ENCODE peak calls at places on chromosomes 4 and X, in five cellular contexts. One of them, this sample, is unnamed.

GRCh38 chrX:114071412-114071811 is 512.5 kb upstream of the HTR2C start:
- DNase-seq in sigmoid colon: no peak
- DNase-seq in tibial nerve: no peak
- DNase-seq in breast epithelium: no peak
- DNase-seq in A549: no peak
- DNase-seq in this sample: no peak

GRCh38 chr4:45663495-45664148 is 460.2 kb downstream of the GABRG1 start:
- DNase-seq in sigmoid colon: no peak
- DNase-seq in tibial nerve: no peak
- DNase-seq in breast epithelium: no peak
- DNase-seq in A549: no peak
- DNase-seq in this sample: no peak

GRCh38 chrX:115948018-115948923 is 222.3 kb upstream of the AGTR2 start:
- DNase-seq in sigmoid colon: no peak
- DNase-seq in tibial nerve: no peak
- DNase-seq in breast epithelium: no peak
- DNase-seq in A549: no peak
- DNase-seq in this sample: peak; percentile 36

GRCh38 chrX:80334583-80334982 is 85.7 kb upstream of the TENT5D start:
- DNase-seq in sigmoid colon: no peak
- DNase-seq in tibial nerve: no peak
- DNase-seq in breast epithelium: no peak
- DNase-seq in A549: no peak
- DNase-seq in this sample: no peak

GRCh38 chr4:10082459-10083272 is 33.9 kb downstream of the WDR1 start:
- DNase-seq in sigmoid colon: peak; percentile 55
- DNase-seq in tibial nerve: no peak
- DNase-seq in breast epithelium: no peak
- DNase-seq in A549: no peak
- DNase-seq in this sample: peak; percentile 9

GRCh38 chr4:139599594-139600374 is 43.8 kb upstream of the SETD7 start:
- DNase-seq in sigmoid colon: no peak
- DNase-seq in tibial nerve: no peak
- DNase-seq in breast epithelium: no peak
- DNase-seq in A549: peak; percentile 80
- DNase-seq in this sample: no peak

GRCh38 chr4:40890764-40891163 is 141.0 kb downstream of the NSUN7 start:
- DNase-seq in sigmoid colon: no peak
- DNase-seq in tibial nerve: no peak
- DNase-seq in breast epithelium: no peak
- DNase-seq in A549: no peak
- DNase-seq in this sample: no peak

GRCh38 chrX:15749642-15750610 is 11.9 kb downstream of the CA5B start:
- DNase-seq in sigmoid colon: no peak
- DNase-seq in tibial nerve: peak; percentile 18
- DNase-seq in breast epithelium: peak; percentile 30
- DNase-seq in A549: no peak
- DNase-seq in this sample: peak; percentile 20

GRCh38 chr4:13944095-13944501 is 316.6 kb upstream of the BOD1L1 start:
- DNase-seq in sigmoid colon: no peak
- DNase-seq in tibial nerve: no peak
- DNase-seq in breast epithelium: peak; percentile 62
- DNase-seq in A549: no peak
- DNase-seq in this sample: no peak

GRCh38 chrX:27915617-27916016 is 65.6 kb downstream of the DCAF8L1 start:
- DNase-seq in sigmoid colon: no peak
- DNase-seq in tibial nerve: no peak
- DNase-seq in breast epithelium: no peak
- DNase-seq in A549: no peak
- DNase-seq in this sample: peak; percentile 3

GRCh38 chr4:95761441-95761840 is 78.5 kb upstream of the PDHA2 start:
- DNase-seq in sigmoid colon: no peak
- DNase-seq in tibial nerve: no peak
- DNase-seq in breast epithelium: no peak
- DNase-seq in A549: no peak
- DNase-seq in this sample: no peak

GRCh38 chrX:120308558-120308957 is 2.7 kb downstream of the TMEM255A start:
- DNase-seq in sigmoid colon: no peak
- DNase-seq in tibial nerve: no peak
- DNase-seq in breast epithelium: no peak
- DNase-seq in A549: no peak
- DNase-seq in this sample: no peak

GRCh38 chrX:124018031-124018430 is 56.5 kb downstream of the STAG2 start:
- DNase-seq in sigmoid colon: no peak
- DNase-seq in tibial nerve: no peak
- DNase-seq in breast epithelium: no peak
- DNase-seq in A549: no peak
- DNase-seq in this sample: no peak

GRCh38 chrX:13742397-13743176 is 8.0 kb downstream of the OFD1 start:
- DNase-seq in sigmoid colon: no peak
- DNase-seq in tibial nerve: no peak
- DNase-seq in breast epithelium: no peak
- DNase-seq in A549: no peak
- DNase-seq in this sample: no peak

GRCh38 chrX:10979956-10980355 is 131.2 kb upstream of the HCCS start:
- DNase-seq in sigmoid colon: no peak
- DNase-seq in tibial nerve: no peak
- DNase-seq in breast epithelium: no peak
- DNase-seq in A549: no peak
- DNase-seq in this sample: no peak

GRCh38 chrX:1477801-1478458 is 25.2 kb upstream of the ASMTL start:
- DNase-seq in sigmoid colon: peak; percentile 18
- DNase-seq in tibial nerve: no peak
- DNase-seq in breast epithelium: peak; percentile 10
- DNase-seq in A549: no peak
- DNase-seq in this sample: no peak

GRCh38 chrX:123450217-123450616 is 266.1 kb downstream of the GRIA3 start:
- DNase-seq in sigmoid colon: no peak
- DNase-seq in tibial nerve: no peak
- DNase-seq in breast epithelium: no peak
- DNase-seq in A549: peak; percentile 1
- DNase-seq in this sample: no peak

GRCh38 chr4:151581575-151581974 is 172.6 kb downstream of the FHIP1A start:
- DNase-seq in sigmoid colon: no peak
- DNase-seq in tibial nerve: no peak
- DNase-seq in breast epithelium: no peak
- DNase-seq in A549: no peak
- DNase-seq in this sample: no peak

GRCh38 chrX:101931104-101931493 is 728 bp downstream of the ZMAT1 start:
- DNase-seq in sigmoid colon: no peak
- DNase-seq in tibial nerve: peak; percentile 4
- DNase-seq in breast epithelium: no peak
- DNase-seq in A549: no peak
- DNase-seq in this sample: no peak

GRCh38 chr4:8472166-8472688 is 31.6 kb downstream of the TRMT44 start:
- DNase-seq in sigmoid colon: no peak
- DNase-seq in tibial nerve: no peak
- DNase-seq in breast epithelium: no peak
- DNase-seq in A549: no peak
- DNase-seq in this sample: no peak
- H3K4me3 ChIP-seq in sigmoid colon: no peak overlapping the region
- H3K4me3 ChIP-seq in tibial nerve: no peak overlapping the region
- H3K4me3 ChIP-seq in breast epithelium: no peak overlapping the region
- H3K4me3 ChIP-seq in A549: no peak overlapping the region
- H3K4me3 ChIP-seq in this sample: no peak overlapping the region

GRCh38 chr4:47530801-47531200 is 45.7 kb downstream of the ATP10D start:
- DNase-seq in sigmoid colon: no peak
- DNase-seq in tibial nerve: no peak
- DNase-seq in breast epithelium: no peak
- DNase-seq in A549: no peak
- DNase-seq in this sample: no peak

GRCh38 chr4:47531954-47532321 is 46.9 kb downstream of the ATP10D start:
- DNase-seq in sigmoid colon: no peak
- DNase-seq in tibial nerve: no peak
- DNase-seq in breast epithelium: peak; percentile 40
- DNase-seq in A549: no peak
- DNase-seq in this sample: no peak

GRCh38 chr4:47533689-47534347 is 48.7 kb downstream of the ATP10D start:
- DNase-seq in sigmoid colon: no peak
- DNase-seq in tibial nerve: no peak
- DNase-seq in breast epithelium: no peak
- DNase-seq in A549: no peak
- DNase-seq in this sample: no peak

GRCh38 chr4:47532658-47533057 is 47.6 kb downstream of the ATP10D start:
- DNase-seq in sigmoid colon: no peak
- DNase-seq in tibial nerve: no peak
- DNase-seq in breast epithelium: no peak
- DNase-seq in A549: no peak
- DNase-seq in this sample: no peak

GRCh38 chr4:47531241-47531953 is 46.3 kb downstream of the ATP10D start:
- DNase-seq in sigmoid colon: no peak
- DNase-seq in tibial nerve: no peak
- DNase-seq in breast epithelium: peak; percentile 50
- DNase-seq in A549: no peak
- DNase-seq in this sample: peak; percentile 14
- TF ChIP-seq POLR2A in sigmoid colon: no peak
- TF ChIP-seq POLR2A in tibial nerve: no peak
- TF ChIP-seq POLR2A in breast epithelium: no peak
- TF ChIP-seq POLR2A in A549: no peak
- TF ChIP-seq POLR2A in this sample: no peak

GRCh38 chr4:76341063-76341462 is 34.5 kb downstream of the STBD1 start:
- DNase-seq in sigmoid colon: no peak
- DNase-seq in tibial nerve: no peak
- DNase-seq in breast epithelium: no peak
- DNase-seq in A549: no peak
- DNase-seq in this sample: no peak

GRCh38 chr4:76342803-76343202 is 36.3 kb downstream of the STBD1 start:
- DNase-seq in sigmoid colon: no peak
- DNase-seq in tibial nerve: no peak
- DNase-seq in breast epithelium: no peak
- DNase-seq in A549: no peak
- DNase-seq in this sample: no peak

GRCh38 chr4:76339364-76339763 is 32.8 kb downstream of the STBD1 start:
- DNase-seq in sigmoid colon: no peak
- DNase-seq in tibial nerve: no peak
- DNase-seq in breast epithelium: no peak
- DNase-seq in A549: no peak
- DNase-seq in this sample: no peak

DNA sequence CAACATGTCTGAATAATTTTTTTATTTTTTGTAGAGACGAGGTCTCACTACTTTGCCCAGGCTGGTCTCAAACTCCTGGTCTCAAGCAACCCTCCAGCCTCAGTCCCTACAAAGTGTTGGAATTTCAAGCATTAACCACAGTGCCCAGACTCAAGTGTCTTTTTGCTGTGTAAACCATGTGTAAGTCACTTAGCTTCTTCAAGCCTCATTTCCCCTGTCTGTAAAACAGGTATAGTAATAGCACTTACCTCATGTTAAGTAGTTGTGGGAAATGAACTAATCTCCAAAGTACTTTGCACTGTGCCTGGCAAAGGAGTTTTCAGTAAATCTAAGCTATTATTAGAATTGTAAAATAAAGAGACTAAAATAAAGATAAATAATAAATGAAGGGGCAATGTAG is 35.7 kb downstream of the STBD1 start:
- DNase-seq in sigmoid colon: no peak
- DNase-seq in tibial nerve: no peak
- DNase-seq in breast epithelium: no peak
- DNase-seq in A549: no peak
- DNase-seq in this sample: no peak
- H3K4me1 ChIP-seq in sigmoid colon: no peaks in the 10 kb centered on the region
- H3K4me1 ChIP-seq in tibial nerve: no peaks in the 10 kb centered on the region
- H3K4me1 ChIP-seq in breast epithelium: no peaks in the 10 kb centered on the region
- H3K4me1 ChIP-seq in A549: no peaks in the 10 kb centered on the region
- H3K4me1 ChIP-seq in this sample: no peaks in the 10 kb centered on the region

DNA sequence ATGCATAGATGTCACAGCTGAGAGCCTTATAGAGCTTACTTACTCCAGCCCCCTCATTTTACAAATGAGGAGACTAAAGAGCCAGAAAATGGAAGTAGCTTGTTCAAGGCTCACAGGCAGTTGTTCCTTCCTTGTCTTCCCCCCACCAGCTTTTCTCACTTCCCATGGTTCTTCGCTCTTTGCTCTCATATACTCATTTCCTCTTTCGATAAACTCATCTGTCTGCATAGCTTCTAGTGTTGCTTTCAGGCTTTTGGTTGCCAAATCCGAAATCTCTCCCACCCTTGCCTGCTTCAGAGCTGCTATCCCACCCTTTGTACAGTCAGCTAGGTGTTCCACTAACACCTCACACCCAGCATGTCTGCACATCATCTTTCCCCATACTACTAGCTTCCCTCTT is 25.0 kb upstream of the GJB1 start:
- DNase-seq in sigmoid colon: no peak
- DNase-seq in tibial nerve: no peak
- DNase-seq in breast epithelium: no peak
- DNase-seq in A549: no peak
- DNase-seq in this sample: no peak
- H3K4me3 ChIP-seq in sigmoid colon: no peak overlapping the region
- H3K4me3 ChIP-seq in tibial nerve: peak overlapping the region; percentile 33
- H3K4me3 ChIP-seq in breast epithelium: peak overlapping the region; percentile 13
- H3K4me3 ChIP-seq in A549: no peak overlapping the region
- H3K4me3 ChIP-seq in this sample: no peak overlapping the region